ENCODE peak calls at places on chromosomes 6 and 20, in ten cellular contexts. One of them, this sample, is unnamed.
A peak's percentile ranks its signal among the peaks of the same experiment; 100 is the strongest.

GRCh38 chr6:109687271-109687721 is 3.7 kb downstream of the AK9 start:
- DNase-seq in progenitor cell of endocrine pancreas: no peak
- DNase-seq in CD8-positive, alpha-beta memory T cell: no peak
- DNase-seq in fibroblast of pulmonary artery: peak; percentile 95
- DNase-seq in lung: no peak
- DNase-seq in caudate nucleus: no peak
- DNase-seq in ecto neural progenitor cell: no peak
- DNase-seq in mesendoderm: no peak
- DNase-seq in NCI-H1105: no peak
- DNase-seq in nucleus accumbens: no peak
- DNase-seq in this sample: no peak

GRCh38 chr6:99603421-99604160 is 3.0 kb upstream of the PRDM13 start:
- DNase-seq in caudate nucleus: no peak
- DNase-seq in NCI-H1105: no peak
- DNase-seq in mesendoderm: peak; percentile 86
- DNase-seq in ecto neural progenitor cell: peak; percentile 89
- DNase-seq in progenitor cell of endocrine pancreas: no peak
- DNase-seq in nucleus accumbens: no peak
- DNase-seq in CD8-positive, alpha-beta memory T cell: no peak
- DNase-seq in fibroblast of pulmonary artery: peak; percentile 13
- DNase-seq in lung: no peak
- DNase-seq in this sample: peak; percentile 78

GRCh38 chr20:1334761-1335160 is 5.8 kb upstream of the SDCBP2 start:
- DNase-seq in lung: no peak
- DNase-seq in nucleus accumbens: no peak
- DNase-seq in ecto neural progenitor cell: peak; percentile 25
- DNase-seq in progenitor cell of endocrine pancreas: no peak
- DNase-seq in mesendoderm: peak; percentile 44
- DNase-seq in NCI-H1105: no peak
- DNase-seq in CD8-positive, alpha-beta memory T cell: no peak
- DNase-seq in caudate nucleus: no peak
- DNase-seq in fibroblast of pulmonary artery: no peak
- DNase-seq in this sample: no peak

GRCh38 chr6:159727717-159728440 is 573 bp downstream of the WTAP start:
- DNase-seq in CD8-positive, alpha-beta memory T cell: no peak
- DNase-seq in progenitor cell of endocrine pancreas: peak; percentile 37
- DNase-seq in ecto neural progenitor cell: no peak
- DNase-seq in nucleus accumbens: no peak
- DNase-seq in fibroblast of pulmonary artery: peak; percentile 35
- DNase-seq in NCI-H1105: peak; percentile 62
- DNase-seq in lung: peak; percentile 48
- DNase-seq in caudate nucleus: no peak
- DNase-seq in mesendoderm: peak; percentile 70
- DNase-seq in this sample: peak; percentile 75

GRCh38 chr6:105482227-105482839 is 79.5 kb upstream of the PREP start:
- DNase-seq in caudate nucleus: no peak
- DNase-seq in progenitor cell of endocrine pancreas: no peak
- DNase-seq in ecto neural progenitor cell: no peak
- DNase-seq in CD8-positive, alpha-beta memory T cell: no peak
- DNase-seq in NCI-H1105: peak; percentile 8
- DNase-seq in fibroblast of pulmonary artery: peak; percentile 61
- DNase-seq in lung: no peak
- DNase-seq in mesendoderm: no peak
- DNase-seq in nucleus accumbens: peak; percentile 10
- DNase-seq in this sample: no peak

GRCh38 chr6:44704240-44705150 is 317.0 kb downstream of the CDC5L start:
- DNase-seq in NCI-H1105: no peak
- DNase-seq in nucleus accumbens: no peak
- DNase-seq in fibroblast of pulmonary artery: no peak
- DNase-seq in progenitor cell of endocrine pancreas: no peak
- DNase-seq in caudate nucleus: no peak
- DNase-seq in lung: no peak
- DNase-seq in mesendoderm: no peak
- DNase-seq in CD8-positive, alpha-beta memory T cell: no peak
- DNase-seq in ecto neural progenitor cell: no peak
- DNase-seq in this sample: no peak

GRCh38 chr6:150072201-150072600 is 3.3 kb upstream of the ULBP3 start:
- DNase-seq in progenitor cell of endocrine pancreas: no peak
- DNase-seq in CD8-positive, alpha-beta memory T cell: no peak
- DNase-seq in ecto neural progenitor cell: no peak
- DNase-seq in NCI-H1105: no peak
- DNase-seq in caudate nucleus: no peak
- DNase-seq in mesendoderm: peak; percentile 81
- DNase-seq in lung: peak; percentile 87
- DNase-seq in fibroblast of pulmonary artery: no peak
- DNase-seq in nucleus accumbens: no peak
- DNase-seq in this sample: no peak

GRCh38 chr6:116370717-116371383 is at the start of gene DSE:
- DNase-seq in fibroblast of pulmonary artery: peak; percentile 84
- DNase-seq in nucleus accumbens: peak; percentile 85
- DNase-seq in progenitor cell of endocrine pancreas: peak; percentile 59
- DNase-seq in mesendoderm: peak; percentile 84
- DNase-seq in caudate nucleus: peak; percentile 55
- DNase-seq in NCI-H1105: peak; percentile 28
- DNase-seq in CD8-positive, alpha-beta memory T cell: peak; percentile 37
- DNase-seq in lung: peak; percentile 78
- DNase-seq in ecto neural progenitor cell: peak; percentile 86
- DNase-seq in this sample: peak; percentile 69

GRCh38 chr20:44026932-44027685 is 112.5 kb downstream of the TOX2 start:
- DNase-seq in ecto neural progenitor cell: no peak
- DNase-seq in NCI-H1105: no peak
- DNase-seq in mesendoderm: no peak
- DNase-seq in caudate nucleus: no peak
- DNase-seq in lung: no peak
- DNase-seq in fibroblast of pulmonary artery: no peak
- DNase-seq in CD8-positive, alpha-beta memory T cell: no peak
- DNase-seq in progenitor cell of endocrine pancreas: no peak
- DNase-seq in nucleus accumbens: no peak
- DNase-seq in this sample: no peak

GRCh38 chr6:30612687-30613248 is 4.3 kb downstream of the PPP1R10 start:
- DNase-seq in mesendoderm: no peak
- DNase-seq in ecto neural progenitor cell: no peak
- DNase-seq in NCI-H1105: no peak
- DNase-seq in lung: no peak
- DNase-seq in fibroblast of pulmonary artery: peak; percentile 37
- DNase-seq in progenitor cell of endocrine pancreas: no peak
- DNase-seq in CD8-positive, alpha-beta memory T cell: no peak
- DNase-seq in caudate nucleus: no peak
- DNase-seq in nucleus accumbens: no peak
- DNase-seq in this sample: no peak

GRCh38 chr6:147169529-147169928 is 34.7 kb upstream of the STXBP5 start:
- DNase-seq in caudate nucleus: no peak
- DNase-seq in ecto neural progenitor cell: no peak
- DNase-seq in lung: no peak
- DNase-seq in nucleus accumbens: no peak
- DNase-seq in CD8-positive, alpha-beta memory T cell: no peak
- DNase-seq in mesendoderm: no peak
- DNase-seq in progenitor cell of endocrine pancreas: no peak
- DNase-seq in NCI-H1105: no peak
- DNase-seq in fibroblast of pulmonary artery: no peak
- DNase-seq in this sample: no peak

GRCh38 chr20:23111307-23111943 is 25.3 kb upstream of the CD93 start:
- DNase-seq in mesendoderm: no peak
- DNase-seq in CD8-positive, alpha-beta memory T cell: no peak
- DNase-seq in lung: no peak
- DNase-seq in caudate nucleus: no peak
- DNase-seq in progenitor cell of endocrine pancreas: no peak
- DNase-seq in fibroblast of pulmonary artery: no peak
- DNase-seq in NCI-H1105: peak; percentile 74
- DNase-seq in ecto neural progenitor cell: no peak
- DNase-seq in nucleus accumbens: no peak
- DNase-seq in this sample: no peak

GRCh38 chr6:3377536-3378397 is 79.1 kb downstream of the SLC22A23 start:
- DNase-seq in nucleus accumbens: no peak
- DNase-seq in lung: no peak
- DNase-seq in CD8-positive, alpha-beta memory T cell: no peak
- DNase-seq in caudate nucleus: no peak
- DNase-seq in progenitor cell of endocrine pancreas: no peak
- DNase-seq in ecto neural progenitor cell: no peak
- DNase-seq in NCI-H1105: no peak
- DNase-seq in mesendoderm: peak; percentile 49
- DNase-seq in fibroblast of pulmonary artery: no peak
- DNase-seq in this sample: no peak

GRCh38 chr20:4971064-4971463 is 30.2 kb downstream of the SLC23A2 start:
- DNase-seq in nucleus accumbens: no peak
- DNase-seq in CD8-positive, alpha-beta memory T cell: no peak
- DNase-seq in lung: no peak
- DNase-seq in NCI-H1105: no peak
- DNase-seq in progenitor cell of endocrine pancreas: no peak
- DNase-seq in fibroblast of pulmonary artery: no peak
- DNase-seq in mesendoderm: no peak
- DNase-seq in caudate nucleus: no peak
- DNase-seq in ecto neural progenitor cell: no peak
- DNase-seq in this sample: no peak

GRCh38 chr6:49606696-49607390 is 29.8 kb downstream of the RHAG start:
- DNase-seq in CD8-positive, alpha-beta memory T cell: peak; percentile 14
- DNase-seq in mesendoderm: peak; percentile 70
- DNase-seq in nucleus accumbens: peak; percentile 26
- DNase-seq in NCI-H1105: peak; percentile 92
- DNase-seq in lung: no peak
- DNase-seq in progenitor cell of endocrine pancreas: no peak
- DNase-seq in ecto neural progenitor cell: no peak
- DNase-seq in fibroblast of pulmonary artery: peak; percentile 93
- DNase-seq in caudate nucleus: no peak
- DNase-seq in this sample: no peak

GRCh38 chr6:9984607-9985006 is 430.3 kb downstream of the TFAP2A start:
- DNase-seq in NCI-H1105: no peak
- DNase-seq in CD8-positive, alpha-beta memory T cell: no peak
- DNase-seq in nucleus accumbens: no peak
- DNase-seq in caudate nucleus: no peak
- DNase-seq in fibroblast of pulmonary artery: no peak
- DNase-seq in mesendoderm: no peak
- DNase-seq in progenitor cell of endocrine pancreas: no peak
- DNase-seq in ecto neural progenitor cell: no peak
- DNase-seq in lung: no peak
- DNase-seq in this sample: no peak

GRCh38 chr6:98843274-98844243 is 9.2 kb downstream of the POU3F2 start:
- DNase-seq in nucleus accumbens: no peak
- DNase-seq in progenitor cell of endocrine pancreas: no peak
- DNase-seq in lung: no peak
- DNase-seq in fibroblast of pulmonary artery: no peak
- DNase-seq in mesendoderm: peak; percentile 45
- DNase-seq in caudate nucleus: no peak
- DNase-seq in NCI-H1105: no peak
- DNase-seq in CD8-positive, alpha-beta memory T cell: no peak
- DNase-seq in ecto neural progenitor cell: peak; percentile 71
- DNase-seq in this sample: peak; percentile 60

GRCh38 chr6:161943561-161943960 is 669.7 kb upstream of the AGPAT4 start:
- DNase-seq in nucleus accumbens: no peak
- DNase-seq in fibroblast of pulmonary artery: no peak
- DNase-seq in lung: no peak
- DNase-seq in mesendoderm: no peak
- DNase-seq in NCI-H1105: no peak
- DNase-seq in progenitor cell of endocrine pancreas: no peak
- DNase-seq in CD8-positive, alpha-beta memory T cell: no peak
- DNase-seq in caudate nucleus: no peak
- DNase-seq in ecto neural progenitor cell: no peak
- DNase-seq in this sample: no peak

GRCh38 chr20:44154521-44155001 is 32.4 kb downstream of the JPH2 start:
- DNase-seq in progenitor cell of endocrine pancreas: no peak
- DNase-seq in fibroblast of pulmonary artery: no peak
- DNase-seq in CD8-positive, alpha-beta memory T cell: no peak
- DNase-seq in NCI-H1105: no peak
- DNase-seq in nucleus accumbens: no peak
- DNase-seq in lung: no peak
- DNase-seq in caudate nucleus: no peak
- DNase-seq in mesendoderm: peak; percentile 78
- DNase-seq in ecto neural progenitor cell: no peak
- DNase-seq in this sample: no peak

GRCh38 chr20:15951711-15952110 is 621.5 kb downstream of the KIF16B start:
- DNase-seq in NCI-H1105: no peak
- DNase-seq in caudate nucleus: no peak
- DNase-seq in progenitor cell of endocrine pancreas: no peak
- DNase-seq in mesendoderm: no peak
- DNase-seq in lung: no peak
- DNase-seq in CD8-positive, alpha-beta memory T cell: no peak
- DNase-seq in nucleus accumbens: no peak
- DNase-seq in fibroblast of pulmonary artery: no peak
- DNase-seq in ecto neural progenitor cell: no peak
- DNase-seq in this sample: no peak

GRCh38 chr20:1876975-1877603 is 18.1 kb upstream of the SIRPA start:
- DNase-seq in lung: no peak
- DNase-seq in nucleus accumbens: no peak
- DNase-seq in progenitor cell of endocrine pancreas: no peak
- DNase-seq in CD8-positive, alpha-beta memory T cell: no peak
- DNase-seq in NCI-H1105: no peak
- DNase-seq in ecto neural progenitor cell: no peak
- DNase-seq in mesendoderm: no peak
- DNase-seq in caudate nucleus: no peak
- DNase-seq in fibroblast of pulmonary artery: peak; percentile 46
- DNase-seq in this sample: no peak

GRCh38 chr6:28978959-28979561 is 26.1 kb downstream of the ZNF311 start:
- DNase-seq in ecto neural progenitor cell: no peak
- DNase-seq in CD8-positive, alpha-beta memory T cell: no peak
- DNase-seq in progenitor cell of endocrine pancreas: no peak
- DNase-seq in nucleus accumbens: no peak
- DNase-seq in fibroblast of pulmonary artery: no peak
- DNase-seq in caudate nucleus: no peak
- DNase-seq in NCI-H1105: no peak
- DNase-seq in mesendoderm: no peak
- DNase-seq in lung: no peak
- DNase-seq in this sample: no peak

GRCh38 chr20:57262244-57263126 is 4.0 kb downstream of the BMP7 start:
- DNase-seq in lung: no peak
- DNase-seq in ecto neural progenitor cell: peak; percentile 52
- DNase-seq in fibroblast of pulmonary artery: no peak
- DNase-seq in CD8-positive, alpha-beta memory T cell: no peak
- DNase-seq in NCI-H1105: no peak
- DNase-seq in nucleus accumbens: no peak
- DNase-seq in caudate nucleus: no peak
- DNase-seq in mesendoderm: peak; percentile 51
- DNase-seq in progenitor cell of endocrine pancreas: no peak
- DNase-seq in this sample: no peak

GRCh38 chr20:45111799-45112471 is 3.0 kb downstream of the WFDC5 start:
- DNase-seq in lung: peak; percentile 28
- DNase-seq in mesendoderm: peak; percentile 64
- DNase-seq in fibroblast of pulmonary artery: peak; percentile 24
- DNase-seq in ecto neural progenitor cell: no peak
- DNase-seq in nucleus accumbens: no peak
- DNase-seq in caudate nucleus: no peak
- DNase-seq in CD8-positive, alpha-beta memory T cell: no peak
- DNase-seq in progenitor cell of endocrine pancreas: no peak
- DNase-seq in NCI-H1105: no peak
- DNase-seq in this sample: no peak

GRCh38 chr20:32300647-32301046 is 23.2 kb downstream of the KIF3B start:
- DNase-seq in caudate nucleus: no peak
- DNase-seq in progenitor cell of endocrine pancreas: no peak
- DNase-seq in fibroblast of pulmonary artery: no peak
- DNase-seq in NCI-H1105: no peak
- DNase-seq in mesendoderm: no peak
- DNase-seq in nucleus accumbens: no peak
- DNase-seq in lung: no peak
- DNase-seq in CD8-positive, alpha-beta memory T cell: no peak
- DNase-seq in ecto neural progenitor cell: no peak
- DNase-seq in this sample: no peak

GRCh38 chr6:75693534-75693933 is 55.5 kb upstream of the MYO6 start:
- DNase-seq in CD8-positive, alpha-beta memory T cell: no peak
- DNase-seq in nucleus accumbens: no peak
- DNase-seq in progenitor cell of endocrine pancreas: no peak
- DNase-seq in mesendoderm: no peak
- DNase-seq in ecto neural progenitor cell: no peak
- DNase-seq in caudate nucleus: no peak
- DNase-seq in NCI-H1105: no peak
- DNase-seq in fibroblast of pulmonary artery: peak; percentile 56
- DNase-seq in lung: no peak
- DNase-seq in this sample: no peak

GRCh38 chr6:105483492-105483891 is 80.6 kb upstream of the PREP start:
- DNase-seq in CD8-positive, alpha-beta memory T cell: no peak
- DNase-seq in nucleus accumbens: no peak
- DNase-seq in lung: no peak
- DNase-seq in progenitor cell of endocrine pancreas: no peak
- DNase-seq in fibroblast of pulmonary artery: peak; percentile 33
- DNase-seq in NCI-H1105: no peak
- DNase-seq in mesendoderm: no peak
- DNase-seq in caudate nucleus: no peak
- DNase-seq in ecto neural progenitor cell: no peak
- DNase-seq in this sample: no peak